ENCODE peak calls at places on chromosomes 2 and 18, in five cellular contexts. A is uterus, F is iPS DF 6.9, N is WERI-Rb-1, C is brain microvascular endothelial cell. P is an unnamed sample.

GRCh38 chr2:209663149-209663548 is 108.5 kb upstream of the UNC80 start:
- DNase-seq in A (no peak), F (no peak), C (peak; percentile 55), N (no peak), P (no peak)

GRCh38 chr2:157246212-157247067 is 11.1 kb upstream of the GALNT5 start:
- DNase-seq in N (no peak), A (no peak), C (peak; percentile 85), F (peak; percentile 16), P (peak; percentile 90)

GRCh38 chr2:3807853-3808252 is 104.5 kb downstream of the DCDC2C start:
- DNase-seq in A (no peak), F (no peak), C (peak; percentile 55), N (no peak), P (no peak)

GRCh38 chr2:224286923-224287322 is 115.0 kb downstream of the FAM124B start:
- DNase-seq in C (no peak), F (no peak), A (no peak), N (no peak), P (no peak)

GRCh38 chr2:66957677-66958076 is 439.5 kb upstream of the ETAA1 start:
- DNase-seq in C (no peak), N (no peak), F (no peak), A (no peak), P (no peak)

GRCh38 chr18:43484710-43485109 is 207.4 kb upstream of the SYT4 start:
- DNase-seq in F (no peak), C (no peak), N (no peak), A (no peak), P (no peak)

GRCh38 chr2:137838255-137839092 is 125.8 kb upstream of the HNMT start:
- DNase-seq in F (no peak), C (peak; percentile 19), N (no peak), A (no peak), P (peak; percentile 44)

GRCh38 chr2:218216336-218216673 is 684 bp upstream of the ARPC2 start:
- DNase-seq in F (no peak), C (no peak), A (peak; percentile 23), N (no peak), P (no peak)

GRCh38 chr2:182625814-182626213 is 90.2 kb upstream of the DNAJC10 start:
- DNase-seq in F (peak; percentile 39), C (no peak), A (no peak), N (no peak), P (no peak)

GRCh38 chr2:61247204-61247812 is 85.3 kb downstream of the C2orf74 start:
- DNase-seq in N (no peak), F (no peak), C (peak; percentile 15), A (no peak), P (no peak)

GRCh38 chr2:64202206-64202864 is 58.1 kb upstream of the PELI1 start:
- DNase-seq in N (no peak), F (no peak), A (no peak), C (peak; percentile 23), P (peak; percentile 48)

GRCh38 chr2:63903003-63903402 is 61.3 kb downstream of the UGP2 start:
- DNase-seq in N (no peak), F (no peak), C (peak; percentile 4), A (no peak), P (no peak)

GRCh38 chr18:27861539-27861938 is 315.4 kb downstream of the CDH2 start:
- DNase-seq in A (no peak), N (peak; percentile 11), C (no peak), F (no peak), P (no peak)

GRCh38 chr2:35989523-35989922 is 366.1 kb upstream of the CRIM1 start:
- DNase-seq in F (no peak), N (no peak), C (no peak), A (no peak), P (no peak)

GRCh38 chr2:151032741-151033152 is 228.9 kb downstream of the RBM43 start:
- DNase-seq in F (no peak), C (peak; percentile 38), N (no peak), A (no peak), P (no peak)

GRCh38 chr2:88818381-88818780 is 126.9 kb downstream of the RPIA start:
- DNase-seq in F (no peak), N (no peak), C (no peak), A (no peak), P (no peak)

GRCh38 chr2:141020346-141020745 is 1110.5 kb downstream of the LRP1B start:
- DNase-seq in A (no peak), N (no peak), C (no peak), F (no peak), P (no peak)

GRCh38 chr2:230678451-230678850 is 34.2 kb upstream of the CAB39 start:
- DNase-seq in N (no peak), A (no peak), C (no peak), F (no peak), P (no peak)

GRCh38 chr2:36373149-36373880 is 17.7 kb downstream of the CRIM1 start:
- DNase-seq in C (no peak), N (no peak), F (no peak), A (no peak), P (peak; percentile 72)

GRCh38 chr2:186995092-186995491 is 146.1 kb upstream of the ZSWIM2 start:
- DNase-seq in A (no peak), C (peak; percentile 25), F (no peak), N (no peak), P (no peak)

GRCh38 chr2:226963528-226963927 is 127.7 kb downstream of the RHBDD1 start:
- DNase-seq in A (no peak), N (no peak), C (peak; percentile 31), F (no peak), P (no peak)

GRCh38 chr18:35927431-35927830 is 45.0 kb upstream of the RMP24 start:
- DNase-seq in A (no peak), F (no peak), N (no peak), C (no peak), P (no peak)

GRCh38 chr18:12540751-12541150 is 117.2 kb downstream of the SPIRE1 start:
- DNase-seq in C (no peak), A (no peak), F (no peak), N (no peak), P (no peak)

GRCh38 chr18:23943903-23944624 is 70.5 kb upstream of the TTC39C start:
- DNase-seq in A (no peak), N (no peak), F (no peak), C (peak; percentile 5), P (peak; percentile 31)

GRCh38 chr2:106296182-106296815 is 102.2 kb upstream of the UXS1 start:
- DNase-seq in N (no peak), F (no peak), C (no peak), A (no peak), P (no peak)

GRCh38 chr2:139034064-139034463 is 253.9 kb upstream of the NXPH2 start:
- DNase-seq in A (no peak), N (no peak), F (no peak), C (no peak), P (no peak)

GRCh38 chr18:53422896-53423295 is 801.6 kb downstream of the MBD2 start:
- DNase-seq in N (no peak), C (no peak), F (no peak), A (no peak), P (no peak)

DNA sequence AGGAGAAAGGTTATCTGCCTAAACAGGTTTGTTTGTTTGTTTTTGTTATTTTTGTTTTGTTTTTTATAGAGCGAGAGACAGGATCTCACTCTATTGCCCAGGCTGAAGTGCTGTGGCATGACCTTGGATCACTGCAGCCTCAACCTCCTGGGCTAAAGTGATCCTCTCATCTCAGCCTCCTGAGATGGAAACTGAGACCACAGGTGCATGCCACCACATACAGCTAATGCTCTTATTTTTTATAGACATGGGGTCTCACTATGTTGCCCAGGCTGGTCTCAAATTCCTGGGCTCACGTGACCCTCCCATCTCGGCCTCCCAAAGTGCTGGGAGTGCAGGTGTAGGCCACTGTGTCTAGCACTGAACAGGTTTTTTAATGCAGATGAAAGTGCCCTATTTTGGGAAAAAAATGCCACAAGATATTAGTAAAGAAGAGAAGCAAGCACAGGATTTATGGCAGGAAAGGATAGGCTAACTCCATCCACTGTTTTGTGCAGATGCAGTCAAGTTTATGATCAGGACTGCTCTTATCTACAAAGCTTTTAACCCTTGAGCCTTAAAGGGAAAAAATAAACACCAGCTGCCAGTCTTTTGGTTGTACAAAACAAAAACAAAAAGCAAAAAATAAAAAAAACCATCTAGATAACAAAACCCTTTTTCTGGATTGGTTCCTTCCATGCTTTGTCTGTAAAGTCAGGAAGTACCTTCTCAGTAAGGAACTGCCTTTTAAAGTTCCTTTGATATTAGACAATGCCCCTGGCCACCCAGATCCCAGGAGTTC is 29.4 kb downstream of the MAP4K3 start:
- DNase-seq in F (no peak), C (no peak), A (no peak), N (no peak), P (no peak)
- H3K27ac ChIP-seq in F (no peak overlapping the region), C (no peak overlapping the region), A (no peak overlapping the region), N (no peak overlapping the region), P (no peak overlapping the region)

GRCh38 chr18:2926528-2926927 is 79.7 kb downstream of the EMILIN2 start:
- DNase-seq in C (no peak), F (no peak), N (no peak), A (no peak), P (no peak)
- H3K36me3 ChIP-seq in C (peaks cover 55% of the 10 kb centered on the region), F (peaks cover 6% of the 10 kb centered on the region), N (peaks cover 43% of the 10 kb centered on the region), A (no peaks in the 10 kb centered on the region), P (peaks cover 55% of the 10 kb centered on the region)

DNA sequence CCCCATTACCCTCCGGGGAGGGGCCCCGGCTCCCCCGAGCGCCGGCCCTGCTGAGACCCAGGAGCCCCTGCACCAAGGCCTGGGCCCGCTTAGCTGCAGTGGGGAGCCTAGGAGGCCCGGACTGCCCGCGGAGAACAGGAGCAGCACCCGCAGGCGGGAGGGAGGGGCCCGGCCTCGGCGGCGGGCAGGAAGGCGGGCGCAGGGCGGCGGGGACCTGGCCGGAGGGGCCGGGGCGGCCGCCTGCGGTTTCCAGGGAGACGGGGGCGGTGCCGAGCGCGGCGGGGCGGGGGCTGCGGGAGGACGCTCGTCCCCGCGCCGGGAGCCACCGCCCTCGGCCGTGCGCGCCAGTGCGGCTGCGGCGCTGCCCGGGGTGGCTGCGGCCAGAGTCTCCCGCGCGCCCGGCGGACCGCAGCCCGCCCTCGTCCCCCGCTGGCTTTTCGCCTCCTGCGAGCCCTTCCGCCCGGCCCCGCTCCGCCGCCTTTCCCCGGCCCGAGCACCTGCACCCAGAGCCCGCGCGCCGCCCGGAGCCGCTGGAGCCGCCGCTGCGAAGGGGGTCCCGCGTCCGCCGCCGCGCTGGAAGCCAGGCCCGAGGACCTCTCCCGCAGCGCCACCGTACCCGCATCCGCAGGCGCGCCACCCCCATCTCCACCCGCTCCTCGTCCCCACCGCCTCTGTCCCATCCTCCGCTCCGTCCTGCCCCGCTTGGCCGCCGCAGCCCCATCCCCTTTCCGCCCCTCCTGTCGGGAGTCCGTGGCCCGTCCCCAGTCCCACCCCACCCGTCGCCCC is 17.2 kb downstream of the GPC1 start:
- DNase-seq in A (peak; percentile 61), N (peak; percentile 86), F (no peak), C (no peak), P (no peak)
- H3K4me3 ChIP-seq in A (peak overlapping the region; percentile 40), N (peak overlapping the region; percentile 56), F (peak overlapping the region; percentile 64), C (peak overlapping the region; percentile 38), P (peak overlapping the region; percentile 42)

DNA sequence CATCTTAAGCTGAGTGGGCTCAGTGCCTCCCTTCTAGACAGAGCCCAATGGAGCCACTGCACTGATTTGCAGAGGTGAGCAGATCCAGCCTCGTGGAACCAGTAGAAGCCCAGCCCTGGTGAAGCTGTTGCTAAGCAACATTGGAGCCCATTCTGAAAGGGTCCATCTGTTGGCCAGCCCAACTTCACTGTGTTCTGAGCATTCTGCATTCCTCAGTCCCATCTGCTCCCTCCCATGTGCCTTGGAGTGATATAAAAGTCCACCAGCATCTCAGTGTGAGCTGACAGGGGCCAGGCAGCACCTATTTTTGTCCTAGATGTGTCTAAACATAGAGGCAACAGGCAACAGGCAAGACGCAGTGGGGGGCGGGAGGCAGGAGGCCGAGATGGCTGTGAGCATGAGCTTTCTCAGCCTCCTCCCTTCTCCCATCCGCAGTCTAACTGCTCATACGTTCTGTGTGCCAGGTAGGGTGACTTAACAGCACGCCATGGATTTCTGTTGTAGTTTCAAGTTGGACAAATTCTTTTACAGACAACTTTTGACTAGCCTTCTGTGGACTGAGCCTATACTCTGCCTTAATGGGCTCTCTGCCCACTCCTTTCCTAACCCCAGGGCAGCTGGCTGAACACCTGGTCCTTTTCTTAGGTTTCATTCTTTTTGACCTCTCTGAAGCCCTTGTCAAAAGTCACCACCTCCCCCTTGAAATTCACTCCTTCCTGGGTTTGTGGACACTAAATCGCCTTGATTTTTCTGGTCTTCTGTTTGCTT is 112.4 kb downstream of the PLB1 start:
- DNase-seq in C (no peak), N (peak; percentile 45), A (no peak), F (no peak), P (no peak)
- H3K27ac ChIP-seq in C (no peak overlapping the region), N (peak overlapping the region; percentile 62), A (peak overlapping the region; percentile 89), F (no peak overlapping the region), P (no peak overlapping the region)

P was measured in SJSA1.